ENCODE peak calls at places on chromosomes 16 and 17, in five cellular contexts. M is mammary epithelial cell, D is neural progenitor cell, S is PC-3, W is K562. A is an unnamed sample.

GRCh38 chr17:27452828-27453227 is 3.4 kb upstream of the KSR1 start:
- DNase-seq in S (no peak), M (no peak), W (no peak), D (no peak), A (no peak)

GRCh38 chr16:12063435-12063834 is 86.9 kb downstream of the SNX29 start:
- DNase-seq in D (no peak), M (no peak), W (no peak), S (no peak), A (no peak)

GRCh38 chr16:23679274-23679985 is 741 bp downstream of the PLK1 start:
- DNase-seq in M (peak), S (peak), W (peak), D (peak), A (no peak)

GRCh38 chr16:88782454-88783390 is 2.3 kb downstream of the PIEZO1 start:
- DNase-seq in S (peak), M (peak), D (no peak), W (peak), A (peak)

GRCh38 chr17:51604299-51605020 is 344.1 kb downstream of the UTP18 start:
- DNase-seq in W (no peak), S (no peak), D (no peak), M (no peak), A (no peak)

GRCh38 chr17:77833769-77834168 is 124.7 kb upstream of the TNRC6C start:
- DNase-seq in W (no peak), M (no peak), D (no peak), S (no peak), A (no peak)

GRCh38 chr17:5786510-5786875 is 202.2 kb upstream of the NLRP1 start:
- DNase-seq in W (no peak), M (no peak), D (no peak), S (no peak), A (no peak)

GRCh38 chr17:51947160-51947559 is 211.4 kb downstream of the CA10 start:
- DNase-seq in D (no peak), M (no peak), W (no peak), S (peak), A (no peak)

GRCh38 chr17:49585422-49586027 is 9.9 kb downstream of the NXPH3 start:
- DNase-seq in S (peak), W (peak), M (no peak), D (peak), A (no peak)

GRCh38 chr16:54180421-54181359 is 105.9 kb downstream of the IRX3 start:
- DNase-seq in M (no peak), S (no peak), D (no peak), W (no peak), A (no peak)

GRCh38 chr16:25877103-25877502 is 185.3 kb downstream of the HS3ST4 start:
- DNase-seq in M (no peak), D (no peak), W (no peak), S (no peak), A (no peak)

GRCh38 chr17:52170963-52171572 is 12.6 kb upstream of the CA10 start:
- DNase-seq in D (peak), M (peak), S (peak), W (no peak), A (peak)

GRCh38 chr17:76240461-76241204 is at the start of gene RNF157:
- DNase-seq in M (no peak), W (peak), D (peak), S (peak), A (peak)

GRCh38 chr17:79478051-79478461 is 132.8 kb downstream of the RBFOX3 start:
- DNase-seq in W (peak), M (no peak), D (no peak), S (no peak), A (no peak)

GRCh38 chr17:48564200-48565023 is 13.7 kb downstream of the HOXB4 start:
- DNase-seq in W (no peak), M (peak), S (no peak), D (no peak), A (peak)

GRCh38 chr16:57001026-57001669 is 11.8 kb downstream of the NLRC5 start:
- DNase-seq in W (no peak), M (no peak), S (no peak), D (no peak), A (no peak)

GRCh38 chr17:34979153-34979552 is 1.2 kb upstream of the LIG3 start:
- DNase-seq in M (no peak), W (no peak), D (no peak), S (no peak), A (no peak)

GRCh38 chr16:27461483-27462171 is 59.7 kb downstream of the IL21R start:
- DNase-seq in S (no peak), W (no peak), D (no peak), M (no peak), A (no peak)

GRCh38 chr16:68344252-68344651 is 33.4 kb downstream of the PRMT7 start:
- DNase-seq in W (peak), D (no peak), S (no peak), M (no peak), A (no peak)

GRCh38 chr17:79177877-79178276 is 103.3 kb downstream of the ENGASE start:
- DNase-seq in S (no peak), D (no peak), M (no peak), W (no peak), A (no peak)

GRCh38 chr17:76053230-76054111 is 18.8 kb downstream of the SRP68 start:
- DNase-seq in M (peak), S (peak), W (peak), D (no peak), A (peak)

GRCh38 chr16:88284626-88285513 is 97.9 kb upstream of the ZNF469 start:
- DNase-seq in S (no peak), W (no peak), D (no peak), M (no peak), A (no peak)

DNA sequence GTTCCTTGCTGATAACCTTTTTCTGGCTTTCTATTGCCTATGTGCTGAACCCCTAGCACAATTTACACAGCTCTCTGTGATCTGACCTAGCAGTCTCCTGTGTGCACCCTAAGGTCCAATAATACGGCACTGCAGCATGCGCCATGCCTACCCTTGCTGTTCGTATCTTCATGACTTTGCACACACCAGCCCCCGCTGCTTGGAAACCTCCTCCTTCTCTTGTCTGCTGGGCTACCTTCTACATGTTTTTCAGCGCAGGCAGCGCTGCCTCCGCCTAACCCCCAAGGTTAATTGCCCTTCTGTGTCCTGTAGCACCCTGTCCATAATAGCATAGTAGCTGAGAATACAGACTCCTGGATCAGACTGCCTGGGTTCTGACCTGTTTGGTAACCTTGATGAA is 1.4 kb downstream of the STARD3 start:
- DNase-seq in W (no peak), S (no peak), M (no peak), D (no peak), A (no peak)
- TF ChIP-seq EZH2 in W (no peak), S (no peak), M (no peak), D (no peak), A (no peak)

DNA sequence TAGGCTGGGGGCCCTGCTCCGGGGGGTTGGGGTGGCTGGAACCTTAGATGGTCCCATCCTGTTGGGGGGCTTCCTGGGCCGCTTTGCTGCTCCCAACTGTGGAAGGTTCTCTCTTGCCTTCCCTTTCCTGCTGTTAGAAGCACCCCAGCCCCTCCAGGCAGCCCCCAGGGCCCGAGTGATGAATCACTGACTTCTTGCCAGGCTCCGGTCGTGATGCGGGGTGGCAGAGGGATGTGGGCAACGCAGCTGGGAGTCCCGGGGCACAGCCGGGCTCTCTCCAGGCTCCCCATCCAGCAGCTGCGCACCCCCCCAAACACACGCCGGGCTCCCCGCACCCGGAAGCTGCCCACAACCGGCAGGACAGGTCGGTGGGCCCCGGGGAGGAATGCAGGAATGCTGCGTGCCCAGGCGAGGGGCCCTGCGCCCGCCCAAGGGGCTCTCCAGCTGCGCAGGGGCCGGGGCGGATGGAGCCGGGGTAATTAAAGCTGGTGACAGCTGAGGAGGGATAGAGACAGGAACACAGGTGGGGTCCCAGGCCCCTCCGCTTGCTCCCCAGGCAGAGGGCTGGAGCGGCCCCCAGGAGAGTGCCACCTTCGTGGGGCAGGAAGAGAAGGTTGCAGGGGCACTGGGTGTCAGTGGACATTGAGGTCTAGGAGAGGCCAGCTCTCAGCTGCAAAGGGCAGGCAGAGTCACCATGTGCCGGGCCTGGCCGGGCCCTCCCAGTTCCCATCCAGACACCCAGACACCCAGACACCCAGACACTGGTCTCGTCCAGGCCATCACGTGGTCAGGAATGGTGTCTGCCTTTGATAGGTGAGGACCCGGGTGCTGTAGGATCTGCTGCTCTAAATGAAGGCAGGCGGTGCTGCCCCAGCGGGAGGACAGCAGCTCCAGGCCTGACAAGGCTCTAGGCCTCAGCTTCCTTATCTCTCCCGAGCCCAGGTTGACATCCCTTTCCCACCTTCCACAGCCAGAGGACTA is 15.0 kb upstream of the SLC38A10 start:
- DNase-seq in D (no peak), M (no peak), W (peak), S (no peak), A (no peak)
- H3K4me3 ChIP-seq in D (no peak), M (no peak), W (peak), S (no peak), A (no peak)

DNA sequence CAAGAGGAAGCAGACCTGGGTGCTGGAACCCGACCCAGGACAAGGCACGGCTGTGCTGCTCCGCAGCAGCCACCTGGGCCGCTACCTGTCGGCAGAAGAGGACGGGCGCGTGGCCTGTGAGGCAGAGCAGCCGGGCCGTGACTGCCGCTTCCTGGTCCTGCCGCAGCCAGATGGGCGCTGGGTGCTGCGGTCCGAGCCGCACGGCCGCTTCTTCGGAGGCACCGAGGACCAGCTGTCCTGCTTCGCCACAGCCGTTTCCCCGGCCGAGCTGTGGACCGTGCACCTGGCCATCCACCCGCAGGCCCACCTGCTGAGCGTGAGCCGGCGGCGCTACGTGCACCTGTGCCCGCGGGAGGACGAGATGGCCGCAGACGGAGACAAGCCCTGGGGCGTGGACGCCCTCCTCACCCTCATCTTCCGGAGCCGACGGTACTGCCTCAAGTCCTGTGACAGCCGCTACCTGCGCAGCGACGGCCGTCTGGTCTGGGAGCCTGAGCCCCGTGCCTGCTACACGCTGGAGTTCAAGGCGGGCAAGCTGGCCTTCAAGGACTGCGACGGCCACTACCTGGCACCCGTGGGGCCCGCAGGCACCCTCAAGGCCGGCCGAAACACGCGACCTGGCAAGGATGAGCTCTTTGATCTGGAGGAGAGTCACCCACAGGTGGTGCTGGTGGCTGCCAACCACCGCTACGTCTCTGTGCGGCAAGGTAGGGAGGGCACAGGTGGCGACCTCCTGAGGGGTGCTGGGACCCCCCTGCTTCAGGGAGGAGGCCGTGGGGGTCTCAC is 667 bp downstream of the FSCN2 start:
- DNase-seq in M (no peak), S (peak), D (no peak), W (no peak), A (no peak)
- TF ChIP-seq EZH2 in M (no peak), S (peak), D (no peak), W (no peak), A (no peak)

DNA sequence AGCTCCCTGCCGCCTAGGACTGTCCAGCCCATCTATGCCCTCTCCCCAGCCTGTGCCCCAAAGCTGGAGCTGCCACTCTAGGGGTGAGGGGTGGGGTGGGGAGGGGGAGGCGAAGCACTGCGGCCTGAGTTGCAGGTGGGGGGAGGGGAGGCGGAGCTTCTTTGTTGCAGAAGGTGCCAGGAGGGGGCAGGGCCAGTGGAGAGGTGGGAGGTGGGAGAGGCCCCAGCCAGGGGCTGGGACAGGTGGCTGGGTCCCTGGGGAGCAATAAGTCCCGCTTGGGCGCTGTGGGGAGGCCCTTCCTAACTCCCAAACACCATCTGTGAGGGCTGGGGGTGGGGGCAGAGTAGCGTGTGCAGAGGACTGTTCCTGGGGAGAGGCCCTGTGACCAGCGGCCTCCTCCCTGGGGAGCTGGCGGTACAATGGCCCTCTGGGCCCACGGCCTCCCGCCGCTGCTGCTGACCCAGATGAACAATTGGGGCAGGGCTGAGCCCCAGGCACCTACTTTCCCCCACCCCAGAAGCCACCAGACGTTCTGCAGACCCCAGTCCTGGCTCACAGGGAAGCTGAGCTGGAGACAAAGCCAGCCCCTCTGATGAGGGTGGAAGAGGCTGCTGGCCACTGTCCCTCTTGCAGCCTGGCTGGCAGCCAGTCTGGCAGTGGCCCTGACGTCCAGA is 2.2 kb upstream of the NTN3 start:
- DNase-seq in W (peak), M (no peak), D (peak), S (no peak), A (no peak)
- H3K4me3 ChIP-seq in W (no peak), M (no peak), D (peak), S (peak), A (peak)

DNA sequence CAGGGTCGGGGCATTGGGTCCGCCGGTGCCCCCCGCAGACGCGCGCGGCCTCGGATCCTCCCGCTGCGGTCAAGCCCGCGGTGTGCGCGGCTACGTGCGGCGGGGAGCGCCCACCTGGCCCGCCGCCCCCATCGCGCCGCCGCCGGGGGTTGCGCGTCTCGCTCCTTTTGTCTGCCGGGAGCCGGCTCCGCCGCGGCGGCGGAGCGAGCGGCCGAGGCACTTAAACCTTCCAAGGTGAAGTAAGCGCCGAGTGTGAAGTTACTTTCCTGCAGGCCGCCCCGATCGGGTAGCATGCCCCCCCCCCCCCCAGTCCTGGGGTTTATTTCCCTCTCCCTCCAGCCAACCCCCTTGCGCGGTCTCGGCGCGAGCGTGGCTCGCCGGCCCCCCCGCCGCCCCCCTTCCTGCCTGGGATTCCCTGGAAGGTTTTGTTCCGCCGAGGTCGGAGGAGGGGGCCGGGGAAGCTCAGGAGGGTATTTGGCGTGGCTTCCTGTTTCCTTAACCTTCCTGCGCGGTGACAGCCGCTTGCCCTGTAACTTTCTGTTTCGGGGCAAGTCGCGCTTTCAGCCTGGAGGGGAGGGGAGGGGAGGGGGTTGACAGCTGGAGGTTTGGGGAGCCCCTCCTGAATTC is 56.6 kb upstream of the GSE1 start:
- DNase-seq in W (peak), M (peak), D (peak), S (peak), A (peak)
- TF ChIP-seq EZH2 in W (no peak), M (no peak), D (no peak), S (no peak), A (no peak)

GRCh38 chr17:58244958-58245357 is 6.6 kb downstream of the LPO start:
- DNase-seq in S (no peak), M (no peak), D (no peak), W (peak), A (no peak)
- H3K4me3 ChIP-seq in S (no peak), M (no peak), D (no peak), W (no peak), A (no peak)

A was measured in GM23248.